ENCODE peak calls at places on chromosomes 12 and 14, in five cellular contexts. H, C, O, F and S are unnamed samples.

GRCh38 chr12:3553681-3554546 is 62.9 kb downstream of the PRMT8 start:
- DNase-seq in C (peak; percentile 83), F (no peak), H (no peak), O (no peak), S (peak; percentile 37)

GRCh38 chr14:42110167-42110566 is 503.5 kb downstream of the LRFN5 start:
- DNase-seq in C (peak; percentile 53), F (no peak), H (peak; percentile 85), O (peak; percentile 74), S (peak; percentile 62)

GRCh38 chr12:130952106-130952505 is 1.6 kb upstream of the ADGRD1 start:
- DNase-seq in F (no peak), H (no peak), O (no peak), C (no peak), S (no peak)

GRCh38 chr12:107467716-107468115 is 217.9 kb upstream of the PWP1 start:
- DNase-seq in H (no peak), F (no peak), C (peak; percentile 64), O (no peak), S (peak; percentile 26)

GRCh38 chr14:23114669-23115491 is 4.2 kb downstream of the CEBPE start:
- DNase-seq in F (no peak), C (peak; percentile 42), H (peak; percentile 93), O (peak; percentile 97), S (peak; percentile 93)

GRCh38 chr12:69056743-69057515 is 124.0 kb upstream of the CPM start:
- DNase-seq in C (no peak), F (no peak), O (peak; percentile 78), H (no peak), S (peak; percentile 69)

GRCh38 chr14:24978862-24979724 is 70.9 kb downstream of the STXBP6 start:
- DNase-seq in H (no peak), C (no peak), F (no peak), O (no peak), S (no peak)

GRCh38 chr14:71300474-71301359 is 393.5 kb downstream of the PCNX1 start:
- DNase-seq in H (peak; percentile 33), F (no peak), C (no peak), O (peak; percentile 22), S (peak; percentile 28)

GRCh38 chr12:22527999-22528398 is 16.3 kb downstream of the C2CD5 start:
- DNase-seq in H (peak; percentile 65), O (peak; percentile 76), F (no peak), C (no peak), S (peak; percentile 82)

GRCh38 chr14:77242752-77243151 is 28.3 kb downstream of the NGB start:
- DNase-seq in H (no peak), C (no peak), O (no peak), F (no peak), S (no peak)

GRCh38 chr14:77243853-77244252 is 27.2 kb downstream of the NGB start:
- DNase-seq in F (no peak), O (no peak), C (no peak), H (no peak), S (no peak)

GRCh38 chr14:77248666-77249065 is 22.3 kb downstream of the NGB start:
- DNase-seq in O (no peak), H (peak; percentile 60), C (no peak), F (no peak), S (no peak)

GRCh38 chr14:77246784-77247183 is 24.2 kb downstream of the NGB start:
- DNase-seq in F (no peak), H (no peak), O (no peak), C (no peak), S (no peak)

GRCh38 chr14:77245820-77246219 is 25.2 kb downstream of the NGB start:
- DNase-seq in F (no peak), C (no peak), H (no peak), O (no peak), S (no peak)
- TF ChIP-seq CTCF in F (no peak), C (peak; percentile 66), H (peak; percentile 37), O (no peak), S (peak; percentile 4)

GRCh38 chr14:36656769-36657408 is 4.8 kb upstream of the PAX9 start:
- DNase-seq in F (no peak), O (peak; percentile 14), H (no peak), C (no peak), S (no peak)

GRCh38 chr14:36659010-36659821 is 2.4 kb upstream of the PAX9 start:
- DNase-seq in H (peak; percentile 18), F (no peak), C (peak; percentile 55), O (no peak), S (no peak)

GRCh38 chr14:36655963-36656768 is 5.5 kb upstream of the PAX9 start:
- DNase-seq in C (peak; percentile 94), F (no peak), O (no peak), H (peak; percentile 77), S (peak; percentile 8)

GRCh38 chr14:36658091-36659009 is 3.3 kb upstream of the PAX9 start:
- DNase-seq in H (no peak), O (no peak), F (no peak), C (peak; percentile 73), S (no peak)

GRCh38 chr14:36657409-36658090 is 4.1 kb upstream of the PAX9 start:
- DNase-seq in H (peak; percentile 51), F (no peak), O (no peak), C (peak; percentile 82), S (peak; percentile 8)
- H3K4me3 ChIP-seq in H (peak overlapping the region; percentile 68), F (no peak overlapping the region), O (no peak overlapping the region), C (peak overlapping the region; percentile 44), S (peak overlapping the region; percentile 17)

GRCh38 chr14:55309154-55309553 is 37.9 kb downstream of the FBXO34 start:
- DNase-seq in F (no peak), C (no peak), H (no peak), O (no peak), S (no peak)
- TF ChIP-seq CTCF in F (no peak), C (no peak), H (no peak), O (no peak), S (no peak)

DNA sequence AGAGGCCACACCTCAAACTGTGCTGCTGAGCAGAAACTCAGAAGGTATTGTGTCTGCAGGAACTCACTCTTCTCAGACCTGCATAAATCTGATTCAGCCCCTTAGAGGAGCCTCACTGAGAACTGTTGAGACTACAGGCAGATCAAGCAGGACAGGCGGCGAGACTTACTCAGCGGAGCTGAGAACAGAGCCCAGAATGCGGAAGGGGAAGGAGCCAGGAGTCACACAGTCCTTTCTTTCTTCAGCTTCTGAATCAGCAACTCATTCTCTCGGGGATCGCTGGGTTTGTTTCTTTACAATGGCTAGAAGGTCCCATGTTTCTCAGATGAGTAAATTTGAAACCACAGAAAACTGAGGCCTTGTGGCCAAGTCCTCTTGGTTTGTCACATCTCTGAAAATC is 23.0 kb upstream of the EMP1 start:
- DNase-seq in H (peak; percentile 75), F (no peak), C (peak; percentile 76), O (peak; percentile 89), S (peak; percentile 94)
- H3K4me3 ChIP-seq in H (no peak overlapping the region), F (no peak overlapping the region), C (no peak overlapping the region), O (no peak overlapping the region), S (no peak overlapping the region)

DNA sequence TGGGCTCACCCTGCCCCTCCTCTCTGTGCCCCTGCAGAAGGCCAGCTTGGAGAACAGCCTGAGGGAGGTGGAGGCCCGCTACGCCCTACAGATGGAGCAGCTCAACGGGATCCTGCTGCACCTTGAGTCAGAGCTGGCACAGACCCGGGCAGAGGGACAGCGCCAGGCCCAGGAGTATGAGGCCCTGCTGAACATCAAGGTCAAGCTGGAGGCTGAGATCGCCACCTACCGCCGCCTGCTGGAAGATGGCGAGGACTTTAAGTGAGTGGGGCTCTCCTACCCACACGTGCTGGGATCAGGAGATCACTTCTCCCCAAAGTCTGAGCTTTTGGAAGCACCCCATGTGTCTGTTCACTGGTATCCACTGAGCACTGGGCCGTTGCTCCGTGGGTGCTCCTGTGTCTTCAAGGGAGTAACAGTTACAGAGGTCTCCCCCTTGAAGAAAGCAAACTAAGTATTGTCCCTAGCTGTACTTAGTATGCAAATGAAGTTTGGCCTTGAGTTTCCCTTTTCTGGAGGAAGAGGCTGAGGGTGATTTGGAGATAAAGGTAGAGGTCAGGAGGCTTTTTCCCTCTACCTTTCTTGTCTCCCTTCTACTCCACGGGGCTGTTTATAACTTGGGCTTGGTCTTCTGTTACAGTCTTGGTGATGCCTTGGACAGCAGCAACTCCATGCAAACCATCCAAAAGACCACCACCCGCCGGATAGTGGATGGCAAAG is 3.3 kb downstream of the KRT18 start:
- DNase-seq in O (no peak), F (no peak), C (peak; percentile 71), H (peak; percentile 41), S (no peak)
- TF ChIP-seq CTCF in O (no peak), F (no peak), C (peak; percentile 70), H (peak; percentile 46), S (peak; percentile 21)

GRCh38 chr12:90829044-90829443 is 125.9 kb downstream of the CCER1 start:
- DNase-seq in F (no peak), C (no peak), H (no peak), O (no peak), S (no peak)

GRCh38 chr12:90836689-90837088 is 118.3 kb downstream of the CCER1 start:
- DNase-seq in C (no peak), H (no peak), F (no peak), O (peak; percentile 11), S (no peak)

GRCh38 chr12:90832427-90832826 is 122.5 kb downstream of the CCER1 start:
- DNase-seq in O (no peak), F (no peak), C (no peak), H (no peak), S (no peak)

GRCh38 chr12:90831712-90832111 is 123.3 kb downstream of the CCER1 start:
- DNase-seq in O (no peak), F (no peak), C (no peak), H (no peak), S (no peak)

DNA sequence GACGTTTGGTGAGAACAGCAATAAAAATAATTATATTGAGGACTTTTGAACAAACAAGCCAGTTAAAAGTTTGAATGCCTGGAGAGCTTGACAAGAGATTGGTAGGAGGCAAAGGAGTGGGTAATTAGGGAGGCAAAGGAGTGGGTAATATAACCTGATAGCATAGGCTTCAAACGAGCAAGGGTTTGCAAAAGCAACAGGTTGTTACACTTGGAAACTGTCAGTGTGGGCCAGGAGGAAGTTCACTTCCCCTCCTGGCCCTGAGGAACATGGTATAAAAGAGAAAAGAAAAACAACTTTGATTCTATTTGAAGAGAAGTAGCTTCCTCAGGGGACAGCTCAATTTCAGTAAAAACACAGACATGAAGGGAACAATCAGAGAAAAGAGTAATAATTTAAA is 121.7 kb downstream of the CCER1 start:
- DNase-seq in F (no peak), C (no peak), O (no peak), H (no peak), S (no peak)
- H3K4me3 ChIP-seq in F (no peak overlapping the region), C (no peak overlapping the region), O (no peak overlapping the region), H (no peak overlapping the region), S (no peak overlapping the region)

GRCh38 chr14:78798757-78799156 is 628.6 kb downstream of the NRXN3 start:
- DNase-seq in F (no peak), O (no peak), H (no peak), C (no peak), S (no peak)
- TF ChIP-seq CTCF in F (no peak), O (no peak), H (no peak), C (no peak), S (no peak)